ENCODE peak calls at places on chromosomes 13 and 19, in seven cellular contexts. One of them, this sample, is unnamed.

GRCh38 chr13:29556742-29557141 is 38.7 kb downstream of the SLC7A1 start:
- DNase-seq in H7: no peak
- DNase-seq in HTR-8/SVneo: no peak
- DNase-seq in posterior cingulate gyrus: no peak
- DNase-seq in IMR-90: no peak
- DNase-seq in left ventricle myocardium superior: no peak
- DNase-seq in fibroblast of lung: peak; percentile 55
- DNase-seq in this sample: no peak

GRCh38 chr19:12802267-12803106 is 618 bp downstream of the THSD8 start:
- DNase-seq in HTR-8/SVneo: no peak
- DNase-seq in fibroblast of lung: no peak
- DNase-seq in H7: no peak
- DNase-seq in posterior cingulate gyrus: no peak
- DNase-seq in left ventricle myocardium superior: no peak
- DNase-seq in IMR-90: no peak
- DNase-seq in this sample: no peak

GRCh38 chr13:111905609-111905945 is 161.4 kb upstream of the SOX1 start:
- DNase-seq in posterior cingulate gyrus: no peak
- DNase-seq in fibroblast of lung: no peak
- DNase-seq in IMR-90: no peak
- DNase-seq in left ventricle myocardium superior: no peak
- DNase-seq in H7: no peak
- DNase-seq in HTR-8/SVneo: no peak
- DNase-seq in this sample: no peak

GRCh38 chr13:55553736-55554135 is 1587.0 kb upstream of the PRR20A start:
- DNase-seq in HTR-8/SVneo: no peak
- DNase-seq in fibroblast of lung: no peak
- DNase-seq in left ventricle myocardium superior: no peak
- DNase-seq in H7: no peak
- DNase-seq in posterior cingulate gyrus: no peak
- DNase-seq in IMR-90: no peak
- DNase-seq in this sample: no peak

GRCh38 chr19:7547153-7547552 is 11.6 kb downstream of the PNPLA6 start:
- DNase-seq in IMR-90: no peak
- DNase-seq in fibroblast of lung: no peak
- DNase-seq in left ventricle myocardium superior: no peak
- DNase-seq in posterior cingulate gyrus: no peak
- DNase-seq in HTR-8/SVneo: no peak
- DNase-seq in H7: no peak
- DNase-seq in this sample: no peak

GRCh38 chr19:45179063-45179847 is 671 bp downstream of the BLOC1S3 start:
- DNase-seq in H7: peak; percentile 74
- DNase-seq in fibroblast of lung: peak; percentile 45
- DNase-seq in posterior cingulate gyrus: no peak
- DNase-seq in left ventricle myocardium superior: peak; percentile 60
- DNase-seq in HTR-8/SVneo: no peak
- DNase-seq in IMR-90: peak; percentile 17
- DNase-seq in this sample: peak; percentile 61

GRCh38 chr13:42746846-42747245 is 34.5 kb upstream of the FAM216B start:
- DNase-seq in IMR-90: peak; percentile 58
- DNase-seq in H7: no peak
- DNase-seq in posterior cingulate gyrus: no peak
- DNase-seq in fibroblast of lung: peak; percentile 12
- DNase-seq in left ventricle myocardium superior: no peak
- DNase-seq in HTR-8/SVneo: no peak
- DNase-seq in this sample: no peak

GRCh38 chr13:105346141-105346766 is 1189.2 kb downstream of the EFNB2 start:
- DNase-seq in fibroblast of lung: peak; percentile 94
- DNase-seq in HTR-8/SVneo: peak; percentile 9
- DNase-seq in left ventricle myocardium superior: no peak
- DNase-seq in H7: no peak
- DNase-seq in posterior cingulate gyrus: no peak
- DNase-seq in IMR-90: peak; percentile 90
- DNase-seq in this sample: no peak

GRCh38 chr13:50891206-50891605 is 18.4 kb upstream of the RNASEH2B start:
- DNase-seq in posterior cingulate gyrus: no peak
- DNase-seq in H7: no peak
- DNase-seq in fibroblast of lung: no peak
- DNase-seq in IMR-90: no peak
- DNase-seq in HTR-8/SVneo: no peak
- DNase-seq in left ventricle myocardium superior: no peak
- DNase-seq in this sample: no peak

GRCh38 chr13:35923347-35923746 is 207.8 kb downstream of the DCLK1 start:
- DNase-seq in H7: no peak
- DNase-seq in posterior cingulate gyrus: no peak
- DNase-seq in left ventricle myocardium superior: peak; percentile 66
- DNase-seq in IMR-90: peak; percentile 68
- DNase-seq in HTR-8/SVneo: peak; percentile 29
- DNase-seq in fibroblast of lung: peak; percentile 70
- DNase-seq in this sample: peak; percentile 62

GRCh38 chr13:46633416-46633815 is 80.4 kb downstream of the LRCH1 start:
- DNase-seq in posterior cingulate gyrus: no peak
- DNase-seq in fibroblast of lung: peak; percentile 91
- DNase-seq in left ventricle myocardium superior: no peak
- DNase-seq in HTR-8/SVneo: peak; percentile 33
- DNase-seq in H7: no peak
- DNase-seq in IMR-90: peak; percentile 88
- DNase-seq in this sample: no peak

GRCh38 chr13:98697833-98698232 is 54.6 kb downstream of the SLC15A1 start:
- DNase-seq in posterior cingulate gyrus: no peak
- DNase-seq in H7: no peak
- DNase-seq in fibroblast of lung: no peak
- DNase-seq in HTR-8/SVneo: no peak
- DNase-seq in IMR-90: no peak
- DNase-seq in left ventricle myocardium superior: no peak
- DNase-seq in this sample: no peak

GRCh38 chr13:36685912-36686311 is 12.1 kb downstream of the SERTM1 start:
- DNase-seq in left ventricle myocardium superior: no peak
- DNase-seq in posterior cingulate gyrus: no peak
- DNase-seq in IMR-90: peak; percentile 6
- DNase-seq in fibroblast of lung: peak; percentile 84
- DNase-seq in H7: no peak
- DNase-seq in HTR-8/SVneo: no peak
- DNase-seq in this sample: no peak

GRCh38 chr19:35006342-35006998 is 6.3 kb downstream of the GRAMD1A start:
- DNase-seq in left ventricle myocardium superior: no peak
- DNase-seq in posterior cingulate gyrus: no peak
- DNase-seq in HTR-8/SVneo: no peak
- DNase-seq in fibroblast of lung: peak; percentile 90
- DNase-seq in H7: no peak
- DNase-seq in IMR-90: peak; percentile 77
- DNase-seq in this sample: no peak

GRCh38 chr19:15936173-15936572 is 1.8 kb upstream of the CYP4F11 start:
- DNase-seq in posterior cingulate gyrus: no peak
- DNase-seq in H7: no peak
- DNase-seq in HTR-8/SVneo: no peak
- DNase-seq in IMR-90: no peak
- DNase-seq in fibroblast of lung: no peak
- DNase-seq in left ventricle myocardium superior: no peak
- DNase-seq in this sample: no peak

GRCh38 chr19:33394006-33394722 is 20.7 kb downstream of the CEBPG start:
- DNase-seq in H7: peak; percentile 58
- DNase-seq in left ventricle myocardium superior: peak; percentile 72
- DNase-seq in posterior cingulate gyrus: no peak
- DNase-seq in fibroblast of lung: peak; percentile 74
- DNase-seq in HTR-8/SVneo: peak; percentile 41
- DNase-seq in IMR-90: peak; percentile 69
- DNase-seq in this sample: peak; percentile 84

GRCh38 chr19:15025237-15025636 is 24.0 kb upstream of the CASP14 start:
- DNase-seq in IMR-90: no peak
- DNase-seq in H7: peak; percentile 56
- DNase-seq in HTR-8/SVneo: peak; percentile 44
- DNase-seq in posterior cingulate gyrus: no peak
- DNase-seq in left ventricle myocardium superior: no peak
- DNase-seq in fibroblast of lung: no peak
- DNase-seq in this sample: no peak

GRCh38 chr13:50589651-50590054 is 253.8 kb downstream of the DLEU7 start:
- DNase-seq in fibroblast of lung: peak; percentile 97
- DNase-seq in IMR-90: peak; percentile 85
- DNase-seq in posterior cingulate gyrus: no peak
- DNase-seq in left ventricle myocardium superior: no peak
- DNase-seq in H7: no peak
- DNase-seq in HTR-8/SVneo: peak; percentile 32
- DNase-seq in this sample: no peak

GRCh38 chr19:51123381-51124186 is 1.1 kb upstream of the SIGLEC9 start:
- DNase-seq in left ventricle myocardium superior: peak; percentile 46
- DNase-seq in posterior cingulate gyrus: no peak
- DNase-seq in HTR-8/SVneo: no peak
- DNase-seq in IMR-90: no peak
- DNase-seq in H7: no peak
- DNase-seq in fibroblast of lung: no peak
- DNase-seq in this sample: peak; percentile 65

GRCh38 chr13:41196620-41197019 is 2.3 kb upstream of the KBTBD7 start:
- DNase-seq in H7: peak; percentile 10
- DNase-seq in fibroblast of lung: no peak
- DNase-seq in posterior cingulate gyrus: no peak
- DNase-seq in HTR-8/SVneo: no peak
- DNase-seq in IMR-90: no peak
- DNase-seq in left ventricle myocardium superior: no peak
- DNase-seq in this sample: no peak

GRCh38 chr13:80211573-80211972 is 129.4 kb downstream of the SPRY2 start:
- DNase-seq in fibroblast of lung: no peak
- DNase-seq in posterior cingulate gyrus: no peak
- DNase-seq in H7: no peak
- DNase-seq in left ventricle myocardium superior: no peak
- DNase-seq in HTR-8/SVneo: no peak
- DNase-seq in IMR-90: no peak
- DNase-seq in this sample: no peak

GRCh38 chr19:15788594-15789270 is 1.3 kb downstream of the OR10H5 start:
- DNase-seq in left ventricle myocardium superior: no peak
- DNase-seq in HTR-8/SVneo: no peak
- DNase-seq in fibroblast of lung: no peak
- DNase-seq in H7: no peak
- DNase-seq in posterior cingulate gyrus: no peak
- DNase-seq in IMR-90: no peak
- DNase-seq in this sample: no peak